ENCODE peak calls at places on chromosomes 7 and 10, in ten cellular contexts. V is AG09319, H is substantia nigra, Z is psoas muscle, S is fibroblast of the aortic adventitia, J is EH, R is heart right ventricle, Y is mucosa of gallbladder, N is ELR, M is G401. P is an unnamed sample.
A peak's percentile ranks its signal among the peaks of the same experiment; 100 is the strongest.

GRCh38 chr7:123573896-123574467 is 16.4 kb upstream of the NDUFA5 start:
- DNase-seq in V (no peak), H (no peak), Z (no peak), S (no peak), J (no peak), R (no peak), Y (no peak), N (no peak), M (no peak), P (no peak)

GRCh38 chr7:29851487-29851886 is 45.2 kb downstream of the WIPF3 start:
- DNase-seq in V (no peak), H (no peak), Z (no peak), S (no peak), J (no peak), R (peak; percentile 54), Y (peak; percentile 68), N (no peak), M (no peak), P (no peak)

GRCh38 chr7:47470567-47471357 is 111.1 kb downstream of the TNS3 start:
- DNase-seq in V (no peak), H (no peak), Z (no peak), S (no peak), J (no peak), R (no peak), Y (peak; percentile 79), N (no peak), M (no peak), P (no peak)

GRCh38 chr10:95308389-95309302 is 17.8 kb upstream of the PDLIM1 start:
- DNase-seq in V (peak; percentile 91), H (no peak), Z (peak; percentile 84), S (peak; percentile 99), J (peak; percentile 99), R (peak; percentile 74), Y (peak; percentile 90), N (peak; percentile 98), M (no peak), P (peak; percentile 95)

GRCh38 chr7:74604326-74605020 is 53.0 kb upstream of the GTF2I start:
- DNase-seq in V (no peak), H (no peak), Z (peak; percentile 91), S (no peak), J (peak; percentile 26), R (no peak), Y (peak; percentile 76), N (no peak), M (peak; percentile 30), P (no peak)

GRCh38 chr10:84076540-84077195 is 62.6 kb upstream of the GHITM start:
- DNase-seq in V (no peak), H (no peak), Z (no peak), S (peak; percentile 36), J (peak; percentile 38), R (no peak), Y (no peak), N (peak; percentile 27), M (no peak), P (no peak)

GRCh38 chr10:668786-669485 is 20.5 kb downstream of the DIP2C start:
- DNase-seq in V (no peak), H (no peak), Z (no peak), S (no peak), J (no peak), R (no peak), Y (no peak), N (no peak), M (no peak), P (no peak)

GRCh38 chr7:158555034-158555520 is 32.5 kb downstream of the PTPRN2 start:
- DNase-seq in V (no peak), H (no peak), Z (no peak), S (no peak), J (no peak), R (no peak), Y (no peak), N (no peak), M (no peak), P (no peak)

GRCh38 chr7:80921130-80921529 is 2.3 kb upstream of the SEMA3C start:
- DNase-seq in V (no peak), H (no peak), Z (no peak), S (peak; percentile 74), J (no peak), R (no peak), Y (no peak), N (peak; percentile 30), M (no peak), P (no peak)

GRCh38 chr10:110051487-110051886 is 43.7 kb downstream of the ADD3 start:
- DNase-seq in V (no peak), H (no peak), Z (no peak), S (no peak), J (no peak), R (no peak), Y (no peak), N (no peak), M (no peak), P (no peak)

GRCh38 chr10:125985557-125986246 is 89.3 kb downstream of the FANK1 start:
- DNase-seq in V (no peak), H (no peak), Z (no peak), S (peak; percentile 19), J (peak; percentile 18), R (no peak), Y (no peak), N (no peak), M (no peak), P (no peak)

GRCh38 chr7:111229951-111230350 is 139.0 kb downstream of the LRRN3 start:
- DNase-seq in V (no peak), H (no peak), Z (no peak), S (no peak), J (peak; percentile 76), R (no peak), Y (no peak), N (peak; percentile 4), M (no peak), P (peak; percentile 35)

GRCh38 chr10:126278846-126279245 is 109.4 kb downstream of the ADAM12 start:
- DNase-seq in V (no peak), H (no peak), Z (no peak), S (no peak), J (no peak), R (no peak), Y (no peak), N (no peak), M (no peak), P (no peak)

GRCh38 chr10:3172081-3172445 is 519 bp downstream of the PITRM1 start:
- DNase-seq in V (peak; percentile 19), H (no peak), Z (no peak), S (peak; percentile 72), J (peak; percentile 85), R (no peak), Y (peak; percentile 16), N (peak; percentile 85), M (peak; percentile 21), P (peak; percentile 31)

GRCh38 chr7:28237368-28237767 is 56.8 kb upstream of the JAZF1 start:
- DNase-seq in V (no peak), H (no peak), Z (no peak), S (no peak), J (no peak), R (no peak), Y (no peak), N (no peak), M (no peak), P (no peak)

GRCh38 chr10:95297402-95297801 is 6.6 kb upstream of the PDLIM1 start:
- DNase-seq in V (no peak), H (no peak), Z (no peak), S (no peak), J (peak; percentile 18), R (no peak), Y (no peak), N (no peak), M (no peak), P (no peak)